ENCODE peak calls at places on chromosomes 3 and 15, in ten cellular contexts. O, I, N, M, Q, E, C, D, S and A are unnamed samples.

GRCh38 chr15:63354771-63355650 is 26.6 kb downstream of the CA12 start:
- DNase-seq in Q (no peak), M (no peak), C (no peak), O (no peak), E (no peak), S (peak; percentile 38), I (no peak), D (no peak), N (no peak), A (no peak)

GRCh38 chr3:21436846-21437245 is 314.2 kb downstream of the ZNF385D start:
- DNase-seq in I (no peak), M (no peak), C (no peak), O (peak; percentile 19), D (no peak), Q (no peak), N (no peak), S (no peak), E (no peak), A (no peak)

GRCh38 chr3:29291262-29291981 is 10.6 kb downstream of the RBMS3 start:
- DNase-seq in S (no peak), E (no peak), M (no peak), I (no peak), O (no peak), Q (no peak), C (no peak), N (no peak), D (no peak), A (no peak)

GRCh38 chr15:44713006-44713966 is 2.0 kb downstream of the B2M start:
- DNase-seq in S (no peak), D (no peak), C (no peak), I (no peak), O (peak; percentile 66), E (no peak), N (no peak), M (no peak), Q (peak; percentile 20), A (no peak)

GRCh38 chr3:115217678-115218451 is 70.8 kb upstream of the ZBTB20 start:
- DNase-seq in C (peak; percentile 29), N (no peak), Q (peak; percentile 83), I (peak; percentile 26), D (peak; percentile 17), S (no peak), E (peak; percentile 49), M (no peak), O (peak; percentile 76), A (peak; percentile 18)

GRCh38 chr3:153232737-153233330 is 70.8 kb downstream of the RAP2B start:
- DNase-seq in E (no peak), Q (peak; percentile 83), O (no peak), N (no peak), S (no peak), D (no peak), I (no peak), M (no peak), C (no peak), A (no peak)

GRCh38 chr3:14441240-14441919 is 39.0 kb downstream of the SLC6A6 start:
- DNase-seq in Q (no peak), C (no peak), I (no peak), E (no peak), D (no peak), N (no peak), M (peak; percentile 56), S (no peak), O (no peak), A (no peak)

GRCh38 chr3:192819001-192819569 is 91.7 kb upstream of the FGF12 start:
- DNase-seq in Q (peak; percentile 87), E (peak; percentile 31), O (no peak), D (peak; percentile 43), N (no peak), I (no peak), S (no peak), M (no peak), C (no peak), A (peak; percentile 64)

GRCh38 chr3:129985113-129985512 is 10.6 kb downstream of the TRH start:
- DNase-seq in C (no peak), M (peak; percentile 37), I (no peak), N (no peak), O (no peak), S (no peak), E (no peak), D (no peak), Q (no peak), A (no peak)

GRCh38 chr3:8621872-8622271 is 22.7 kb downstream of the SSUH2 start:
- DNase-seq in N (no peak), I (no peak), M (no peak), D (peak; percentile 41), O (no peak), C (no peak), S (peak; percentile 64), Q (peak; percentile 92), E (peak; percentile 10), A (no peak)

GRCh38 chr15:61115241-61115640 is 113.9 kb downstream of the RORA start:
- DNase-seq in C (no peak), D (no peak), S (no peak), M (no peak), O (no peak), Q (peak; percentile 78), N (no peak), E (no peak), I (no peak), A (no peak)

GRCh38 chr3:147008886-147009285 is 397.5 kb downstream of the ZIC4 start:
- DNase-seq in O (no peak), M (no peak), E (no peak), C (no peak), S (no peak), Q (peak; percentile 92), I (no peak), D (no peak), N (no peak), A (no peak)

GRCh38 chr15:51737538-51738305 is at the start of gene LYSMD2:
- DNase-seq in O (peak; percentile 69), S (peak; percentile 89), Q (peak; percentile 66), C (peak; percentile 79), M (peak; percentile 88), D (peak; percentile 81), E (no peak), I (peak; percentile 74), N (peak; percentile 86), A (peak; percentile 81)

GRCh38 chr15:99443056-99443756 is 122.6 kb upstream of the MEF2A start:
- DNase-seq in E (no peak), D (no peak), O (no peak), S (peak; percentile 58), M (no peak), C (peak; percentile 8), Q (no peak), I (peak; percentile 8), N (no peak), A (no peak)

GRCh38 chr15:101168898-101169297 is 83.0 kb downstream of the CHSY1 start:
- DNase-seq in C (no peak), Q (no peak), O (no peak), E (no peak), S (peak; percentile 15), N (no peak), I (no peak), D (no peak), M (no peak), A (no peak)

GRCh38 chr15:38028869-38029268 is 94.4 kb downstream of the TMCO5A start:
- DNase-seq in O (no peak), D (no peak), M (no peak), I (no peak), S (no peak), C (no peak), E (no peak), Q (peak; percentile 30), N (no peak), A (no peak)
- TF ChIP-seq CTCF in O (no peak), D (no peak), M (no peak), I (no peak), S (no peak), C (no peak), E (no peak), Q (no peak), N (no peak), A (no peak)

GRCh38 chr3:154954750-154955149 is 125.4 kb upstream of the MME start:
- DNase-seq in E (peak; percentile 56), I (no peak), O (peak; percentile 63), N (no peak), Q (peak; percentile 24), M (no peak), C (no peak), D (no peak), S (no peak), A (no peak)
- TF ChIP-seq CTCF in E (peak; percentile 29), I (no peak), O (peak; percentile 72), N (peak; percentile 41), Q (peak; percentile 35), M (peak; percentile 20), C (no peak), D (no peak), S (no peak), A (no peak)

DNA sequence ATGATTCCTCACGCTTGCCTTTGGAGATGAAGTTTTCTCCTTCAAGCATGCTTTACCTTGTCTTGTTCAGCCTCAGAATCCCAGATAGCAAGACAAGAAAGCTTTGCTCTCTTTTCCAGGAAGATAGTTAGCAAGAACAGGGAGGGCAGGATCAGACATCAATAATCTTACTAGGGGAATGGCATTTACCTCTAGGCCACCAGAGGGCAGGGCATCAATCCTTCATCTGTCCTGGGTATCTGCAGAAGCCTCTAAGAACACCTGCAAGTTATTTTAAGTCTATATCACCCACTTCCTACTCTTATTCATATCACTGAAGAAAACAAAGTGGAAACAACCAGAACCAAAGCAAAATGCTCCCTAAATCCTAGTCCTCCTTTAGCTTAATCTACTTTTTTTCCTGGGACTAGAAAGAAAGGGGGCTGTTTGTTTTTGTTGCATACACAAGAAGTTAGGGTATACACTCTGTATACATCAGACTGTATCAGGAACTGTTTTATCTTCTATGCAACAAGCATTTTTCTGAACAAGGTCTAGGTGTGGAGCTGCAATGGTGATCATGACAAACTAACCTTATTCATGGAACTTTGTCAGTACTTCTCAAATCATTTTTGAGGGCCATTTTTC is 862.5 kb downstream of the CADM2 start:
- DNase-seq in D (no peak), O (peak; percentile 73), I (peak; percentile 7), Q (peak; percentile 11), C (peak; percentile 1), S (no peak), M (no peak), N (no peak), E (no peak), A (peak; percentile 16)
- TF ChIP-seq CTCF in D (no peak), O (peak; percentile 76), I (peak; percentile 40), Q (no peak), C (peak; percentile 43), S (peak; percentile 54), M (peak; percentile 50), N (no peak), E (peak; percentile 36), A (no peak)

DNA sequence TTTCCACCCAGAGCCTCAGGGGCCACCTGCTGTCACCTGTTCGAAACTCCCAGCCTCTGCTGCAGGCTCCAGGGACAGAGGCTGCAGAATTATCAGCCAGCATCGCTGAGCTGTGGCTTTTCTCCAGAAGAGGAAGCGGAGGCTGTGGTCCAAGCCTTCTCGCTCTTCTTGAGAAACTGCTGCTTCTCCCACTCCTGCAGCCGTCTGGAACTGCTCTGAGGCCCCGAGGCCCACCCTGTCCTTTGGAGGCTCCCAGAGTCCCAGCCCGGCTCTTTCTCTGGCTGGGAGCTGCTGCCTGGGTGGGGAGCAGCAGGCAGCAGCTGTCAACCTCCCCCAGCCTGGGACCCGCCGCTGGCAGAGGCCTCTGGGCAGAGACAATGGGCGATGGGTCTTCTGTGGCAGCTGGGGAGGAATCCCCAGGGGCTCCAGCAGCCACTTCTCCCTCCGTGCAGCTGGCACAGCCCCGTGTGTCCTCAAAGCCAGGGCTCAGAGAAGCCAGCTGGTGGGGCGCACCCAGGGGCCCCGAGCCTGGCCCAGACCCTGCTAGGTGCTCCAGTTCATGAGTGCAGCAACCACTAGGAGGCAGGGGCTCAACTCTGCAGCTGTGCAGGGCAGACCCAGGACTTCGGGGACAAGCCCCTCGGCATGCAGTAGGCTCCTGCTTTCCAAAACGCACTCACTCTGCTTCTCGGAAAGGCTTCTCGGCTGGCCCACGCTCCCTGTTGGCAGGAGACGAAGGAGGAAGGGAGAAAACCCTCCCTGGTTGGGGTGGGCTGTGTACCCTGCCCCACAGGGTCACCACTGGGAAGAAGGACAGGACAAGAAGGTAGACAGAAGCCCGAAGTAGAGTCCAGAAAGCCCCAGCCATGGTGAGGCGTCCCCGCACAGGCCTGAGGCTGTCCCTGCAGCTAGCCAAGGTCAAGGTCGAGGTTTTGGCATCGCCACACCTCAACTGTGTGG is 49.9 kb upstream of the FURIN start:
- DNase-seq in M (peak; percentile 29), D (no peak), S (peak; percentile 74), O (peak; percentile 65), E (no peak), N (no peak), Q (no peak), C (peak; percentile 68), I (peak; percentile 55), A (peak; percentile 61)
- TF ChIP-seq CTCF in M (peak; percentile 29), D (no peak), S (no peak), O (peak; percentile 46), E (peak; percentile 12), N (no peak), Q (no peak), C (no peak), I (peak; percentile 43), A (peak; percentile 40)